ENCODE peak calls at places on chromosomes 3 and 15, in four cellular contexts. C is ELF-1, K is body of pancreas, V is hepatic stellate cell. W is an unnamed sample.

GRCh38 chr3:95302044-95302443 is 1239.2 kb downstream of the NSUN3 start:
- DNase-seq in V (no peak), K (no peak), C (no peak), W (no peak)

GRCh38 chr3:16245613-16246012 is 19.1 kb downstream of the DPH3 start:
- DNase-seq in K (no peak), C (no peak), V (no peak), W (no peak)

GRCh38 chr3:121834734-121835709 is at the start of the genes EAF2 and IQCB1:
- DNase-seq in C (peak), K (peak), V (peak), W (peak)

GRCh38 chr3:154247806-154248480 is 76.3 kb downstream of the DHX36 start:
- DNase-seq in K (no peak), V (no peak), C (no peak), W (no peak)

GRCh38 chr15:52485290-52485689 is 43.4 kb downstream of the MYO5A start:
- DNase-seq in V (no peak), C (no peak), K (no peak), W (no peak)

GRCh38 chr3:115330406-115330805 is 183.3 kb upstream of the ZBTB20 start:
- DNase-seq in C (no peak), K (no peak), V (peak), W (peak)

GRCh38 chr3:157129782-157130137 is 30.2 kb downstream of the CCNL1 start:
- DNase-seq in C (peak), K (peak), V (no peak), W (peak)

GRCh38 chr15:67185621-67186225 is 68.7 kb downstream of the AAGAB start:
- DNase-seq in K (no peak), C (no peak), V (no peak), W (no peak)

GRCh38 chr3:174931473-174931872 is 72.3 kb downstream of the NAALADL2 start:
- DNase-seq in C (no peak), V (no peak), K (no peak), W (no peak)

GRCh38 chr3:50334339-50335075 is 6.1 kb downstream of the RASSF1 start:
- DNase-seq in K (no peak), V (no peak), C (no peak), W (peak)

GRCh38 chr3:194497799-194498575 is 11.2 kb upstream of the ATP13A3 start:
- DNase-seq in V (no peak), K (no peak), C (peak), W (no peak)

GRCh38 chr3:155908605-155909004 is 38.2 kb downstream of the GMPS start:
- DNase-seq in V (no peak), C (no peak), K (no peak), W (no peak)

GRCh38 chr3:103055021-103055420 is 620.2 kb downstream of the ZPLD1 start:
- DNase-seq in V (no peak), K (no peak), C (no peak), W (no peak)